ENCODE peak calls at places on chromosomes 6 and 20, in ten cellular contexts. One of them, this sample, is unnamed.

GRCh38 chr6:158417760-158418098 is 105.5 kb downstream of the TULP4 start:
- DNase-seq in mesenteric fat pad: no peak
- DNase-seq in CD8-positive, alpha-beta memory T cell: no peak
- DNase-seq in SW480: no peak
- DNase-seq in RPMI7951: peak; percentile 82
- DNase-seq in NCI-H1417: no peak
- DNase-seq in T-helper 1 cell: no peak
- DNase-seq in HT1080: peak; percentile 89
- DNase-seq in non-pigmented ciliary epithelial cell: no peak
- DNase-seq in neural progenitor cell: no peak
- DNase-seq in this sample: no peak

GRCh38 chr6:25359191-25359861 is 80.2 kb downstream of the CARMIL1 start:
- DNase-seq in mesenteric fat pad: no peak
- DNase-seq in CD8-positive, alpha-beta memory T cell: no peak
- DNase-seq in SW480: peak; percentile 46
- DNase-seq in RPMI7951: peak; percentile 84
- DNase-seq in NCI-H1417: peak; percentile 43
- DNase-seq in T-helper 1 cell: no peak
- DNase-seq in HT1080: peak; percentile 79
- DNase-seq in non-pigmented ciliary epithelial cell: no peak
- DNase-seq in neural progenitor cell: peak; percentile 29
- DNase-seq in this sample: no peak

GRCh38 chr6:74289881-74290280 is 593.9 kb downstream of the CD109 start:
- DNase-seq in mesenteric fat pad: no peak
- DNase-seq in CD8-positive, alpha-beta memory T cell: no peak
- DNase-seq in SW480: no peak
- DNase-seq in RPMI7951: no peak
- DNase-seq in NCI-H1417: no peak
- DNase-seq in T-helper 1 cell: no peak
- DNase-seq in HT1080: no peak
- DNase-seq in non-pigmented ciliary epithelial cell: peak; percentile 59
- DNase-seq in neural progenitor cell: no peak
- DNase-seq in this sample: no peak

GRCh38 chr20:42018979-42019378 is 400.8 kb upstream of the CHD6 start:
- DNase-seq in mesenteric fat pad: no peak
- DNase-seq in CD8-positive, alpha-beta memory T cell: no peak
- DNase-seq in SW480: peak; percentile 20
- DNase-seq in RPMI7951: no peak
- DNase-seq in NCI-H1417: no peak
- DNase-seq in T-helper 1 cell: no peak
- DNase-seq in HT1080: peak; percentile 10
- DNase-seq in non-pigmented ciliary epithelial cell: no peak
- DNase-seq in neural progenitor cell: peak; percentile 51
- DNase-seq in this sample: no peak

GRCh38 chr20:23255106-23255505 is 95.5 kb upstream of the NXT1 start:
- DNase-seq in mesenteric fat pad: no peak
- DNase-seq in CD8-positive, alpha-beta memory T cell: no peak
- DNase-seq in SW480: no peak
- DNase-seq in RPMI7951: no peak
- DNase-seq in NCI-H1417: no peak
- DNase-seq in T-helper 1 cell: no peak
- DNase-seq in HT1080: no peak
- DNase-seq in non-pigmented ciliary epithelial cell: no peak
- DNase-seq in neural progenitor cell: no peak
- DNase-seq in this sample: no peak

GRCh38 chr6:64294034-64294433 is 658.4 kb downstream of the PHF3 start:
- DNase-seq in mesenteric fat pad: no peak
- DNase-seq in CD8-positive, alpha-beta memory T cell: no peak
- DNase-seq in SW480: no peak
- DNase-seq in RPMI7951: no peak
- DNase-seq in NCI-H1417: no peak
- DNase-seq in T-helper 1 cell: no peak
- DNase-seq in HT1080: no peak
- DNase-seq in non-pigmented ciliary epithelial cell: no peak
- DNase-seq in neural progenitor cell: no peak
- DNase-seq in this sample: no peak

GRCh38 chr6:85385636-85386315 is 64.1 kb upstream of the NT5E start:
- DNase-seq in mesenteric fat pad: no peak
- DNase-seq in CD8-positive, alpha-beta memory T cell: no peak
- DNase-seq in SW480: no peak
- DNase-seq in RPMI7951: no peak
- DNase-seq in NCI-H1417: no peak
- DNase-seq in T-helper 1 cell: no peak
- DNase-seq in HT1080: no peak
- DNase-seq in non-pigmented ciliary epithelial cell: no peak
- DNase-seq in neural progenitor cell: no peak
- DNase-seq in this sample: no peak

GRCh38 chr6:13177617-13178506 is 150.5 kb downstream of the TBC1D7 start:
- DNase-seq in mesenteric fat pad: no peak
- DNase-seq in CD8-positive, alpha-beta memory T cell: no peak
- DNase-seq in SW480: no peak
- DNase-seq in RPMI7951: no peak
- DNase-seq in NCI-H1417: no peak
- DNase-seq in T-helper 1 cell: no peak
- DNase-seq in HT1080: peak; percentile 48
- DNase-seq in non-pigmented ciliary epithelial cell: no peak
- DNase-seq in neural progenitor cell: no peak
- DNase-seq in this sample: no peak

GRCh38 chr6:164927288-164928040 is 381.9 kb downstream of the C6orf118 start:
- DNase-seq in mesenteric fat pad: no peak
- DNase-seq in CD8-positive, alpha-beta memory T cell: peak; percentile 22
- DNase-seq in SW480: peak; percentile 44
- DNase-seq in RPMI7951: peak; percentile 47
- DNase-seq in NCI-H1417: peak; percentile 73
- DNase-seq in T-helper 1 cell: peak; percentile 37
- DNase-seq in HT1080: peak; percentile 72
- DNase-seq in non-pigmented ciliary epithelial cell: peak; percentile 13
- DNase-seq in neural progenitor cell: peak; percentile 79
- DNase-seq in this sample: peak; percentile 59

GRCh38 chr6:41694815-41695536 is 40.4 kb downstream of the TFEB start:
- DNase-seq in mesenteric fat pad: no peak
- DNase-seq in CD8-positive, alpha-beta memory T cell: no peak
- DNase-seq in SW480: no peak
- DNase-seq in RPMI7951: no peak
- DNase-seq in NCI-H1417: no peak
- DNase-seq in T-helper 1 cell: no peak
- DNase-seq in HT1080: no peak
- DNase-seq in non-pigmented ciliary epithelial cell: no peak
- DNase-seq in neural progenitor cell: no peak
- DNase-seq in this sample: no peak

GRCh38 chr20:34562643-34563042 is 4.1 kb downstream of the MAP1LC3A start:
- DNase-seq in mesenteric fat pad: no peak
- DNase-seq in CD8-positive, alpha-beta memory T cell: no peak
- DNase-seq in SW480: no peak
- DNase-seq in RPMI7951: peak; percentile 35
- DNase-seq in NCI-H1417: no peak
- DNase-seq in T-helper 1 cell: no peak
- DNase-seq in HT1080: peak; percentile 34
- DNase-seq in non-pigmented ciliary epithelial cell: no peak
- DNase-seq in neural progenitor cell: peak; percentile 59
- DNase-seq in this sample: no peak

GRCh38 chr20:21936720-21937380 is 231.4 kb downstream of the PAX1 start:
- DNase-seq in mesenteric fat pad: no peak
- DNase-seq in CD8-positive, alpha-beta memory T cell: no peak
- DNase-seq in SW480: no peak
- DNase-seq in RPMI7951: no peak
- DNase-seq in NCI-H1417: no peak
- DNase-seq in T-helper 1 cell: no peak
- DNase-seq in HT1080: peak; percentile 80
- DNase-seq in non-pigmented ciliary epithelial cell: no peak
- DNase-seq in neural progenitor cell: peak; percentile 2
- DNase-seq in this sample: no peak

GRCh38 chr6:159125977-159126376 is 43.2 kb upstream of the FNDC1 start:
- DNase-seq in mesenteric fat pad: no peak
- DNase-seq in CD8-positive, alpha-beta memory T cell: no peak
- DNase-seq in SW480: no peak
- DNase-seq in RPMI7951: no peak
- DNase-seq in NCI-H1417: no peak
- DNase-seq in T-helper 1 cell: no peak
- DNase-seq in HT1080: no peak
- DNase-seq in non-pigmented ciliary epithelial cell: no peak
- DNase-seq in neural progenitor cell: no peak
- DNase-seq in this sample: no peak

GRCh38 chr20:4840831-4841230 is 119.1 kb downstream of the PRND start:
- DNase-seq in mesenteric fat pad: no peak
- DNase-seq in CD8-positive, alpha-beta memory T cell: no peak
- DNase-seq in SW480: no peak
- DNase-seq in RPMI7951: no peak
- DNase-seq in NCI-H1417: no peak
- DNase-seq in T-helper 1 cell: no peak
- DNase-seq in HT1080: no peak
- DNase-seq in non-pigmented ciliary epithelial cell: no peak
- DNase-seq in neural progenitor cell: no peak
- DNase-seq in this sample: no peak